ENCODE peak calls at places on chromosomes 6 and 20, in four cellular contexts. O is heart left ventricle, L is omental fat pad, P is AG04449. D is an unnamed sample.
A peak's percentile ranks its signal among the peaks of the same experiment; 100 is the strongest.

GRCh38 chr6:13048113-13048512 is 280.2 kb downstream of the TBC1D7 start:
- DNase-seq in L (no peak), O (no peak), P (no peak), D (no peak)

GRCh38 chr6:22112490-22112889 is 184.3 kb downstream of the PRL start:
- DNase-seq in L (no peak), O (no peak), P (no peak), D (no peak)

GRCh38 chr6:156242206-156242605 is 535.0 kb upstream of the ARID1B start:
- DNase-seq in O (no peak), L (no peak), P (no peak), D (no peak)

GRCh38 chr6:43383021-43383667 is 13.7 kb upstream of the ZNF318 start:
- DNase-seq in L (no peak), P (peak; percentile 24), O (no peak), D (no peak)

GRCh38 chr6:155340464-155341129 is 26.3 kb upstream of the TFB1M start:
- DNase-seq in O (no peak), P (no peak), L (no peak), D (no peak)

GRCh38 chr6:8400663-8401062 is 34.7 kb downstream of the SLC35B3 start:
- DNase-seq in O (no peak), L (no peak), P (no peak), D (no peak)

GRCh38 chr6:125142614-125143013 is 11.0 kb upstream of the TPD52L1 start:
- DNase-seq in L (no peak), P (no peak), O (no peak), D (no peak)

GRCh38 chr6:32074996-32075532 is 34.1 kb downstream of the TNXB start:
- DNase-seq in O (no peak), P (no peak), L (no peak), D (no peak)

GRCh38 chr6:170575250-170575649 is 9.2 kb downstream of the PDCD2 start:
- DNase-seq in P (no peak), O (no peak), L (no peak), D (no peak)

GRCh38 chr6:56693246-56693607 is 50.5 kb upstream of the DST start:
- DNase-seq in L (peak; percentile 59), P (peak; percentile 90), O (peak; percentile 85), D (no peak)

GRCh38 chr6:55643868-55644267 is 64.9 kb upstream of the HMGCLL1 start:
- DNase-seq in L (no peak), O (no peak), P (no peak), D (no peak)

GRCh38 chr20:44258226-44258890 is 11.2 kb downstream of the GDAP1L1 start:
- DNase-seq in P (no peak), O (no peak), L (no peak), D (no peak)

GRCh38 chr6:125149256-125150144 is 4.1 kb upstream of the TPD52L1 start:
- DNase-seq in P (no peak), L (no peak), O (no peak), D (no peak)

GRCh38 chr6:17207281-17207680 is 73.9 kb upstream of the RBM24 start:
- DNase-seq in O (no peak), L (no peak), P (no peak), D (no peak)

GRCh38 chr6:45560421-45560820 is 182.7 kb upstream of the SUPT3H start:
- DNase-seq in O (no peak), P (no peak), L (no peak), D (no peak)

GRCh38 chr6:157688960-157689599 is 134.0 kb upstream of the SNX9 start:
- DNase-seq in P (no peak), L (no peak), O (no peak), D (no peak)

GRCh38 chr20:56223352-56223751 is 25.2 kb upstream of the MC3R start:
- DNase-seq in L (no peak), O (no peak), P (no peak), D (no peak)

GRCh38 chr6:143731789-143732188 is 54.0 kb downstream of the PHACTR2 start:
- DNase-seq in O (no peak), P (no peak), L (no peak), D (no peak)

GRCh38 chr6:37323568-37323967 is 30.2 kb upstream of the RNF8 start:
- DNase-seq in L (no peak), P (no peak), O (no peak), D (no peak)

GRCh38 chr6:75479712-75480111 is 13.9 kb downstream of the FILIP1 start:
- DNase-seq in O (no peak), P (no peak), L (no peak), D (no peak)

GRCh38 chr20:22455259-22455658 is 129.1 kb downstream of the FOXA2 start:
- DNase-seq in P (no peak), L (no peak), O (no peak), D (no peak)

GRCh38 chr20:45833030-45833882 is at the start of gene SNX21:
- DNase-seq in L (peak; percentile 66), P (peak; percentile 63), O (peak; percentile 90), D (peak; percentile 84)

GRCh38 chr6:29827579-29828470 is at the start of gene HLA-G:
- DNase-seq in L (no peak), P (no peak), O (no peak), D (peak; percentile 38)

GRCh38 chr20:12068146-12068545 is 150.5 kb downstream of the BTBD3 start:
- DNase-seq in L (no peak), P (no peak), O (no peak), D (peak; percentile 8)

GRCh38 chr20:57481281-57481711 is 43.6 kb downstream of the CTCFL start:
- DNase-seq in O (no peak), L (no peak), P (no peak), D (no peak)

GRCh38 chr20:57484772-57485171 is 40.2 kb downstream of the CTCFL start:
- DNase-seq in O (no peak), P (no peak), L (no peak), D (no peak)

GRCh38 chr20:57482796-57483195 is 42.1 kb downstream of the CTCFL start:
- DNase-seq in L (no peak), O (no peak), P (no peak), D (no peak)

GRCh38 chr20:57482148-57482547 is 42.8 kb downstream of the CTCFL start:
- DNase-seq in O (no peak), P (no peak), L (no peak), D (no peak)

DNA sequence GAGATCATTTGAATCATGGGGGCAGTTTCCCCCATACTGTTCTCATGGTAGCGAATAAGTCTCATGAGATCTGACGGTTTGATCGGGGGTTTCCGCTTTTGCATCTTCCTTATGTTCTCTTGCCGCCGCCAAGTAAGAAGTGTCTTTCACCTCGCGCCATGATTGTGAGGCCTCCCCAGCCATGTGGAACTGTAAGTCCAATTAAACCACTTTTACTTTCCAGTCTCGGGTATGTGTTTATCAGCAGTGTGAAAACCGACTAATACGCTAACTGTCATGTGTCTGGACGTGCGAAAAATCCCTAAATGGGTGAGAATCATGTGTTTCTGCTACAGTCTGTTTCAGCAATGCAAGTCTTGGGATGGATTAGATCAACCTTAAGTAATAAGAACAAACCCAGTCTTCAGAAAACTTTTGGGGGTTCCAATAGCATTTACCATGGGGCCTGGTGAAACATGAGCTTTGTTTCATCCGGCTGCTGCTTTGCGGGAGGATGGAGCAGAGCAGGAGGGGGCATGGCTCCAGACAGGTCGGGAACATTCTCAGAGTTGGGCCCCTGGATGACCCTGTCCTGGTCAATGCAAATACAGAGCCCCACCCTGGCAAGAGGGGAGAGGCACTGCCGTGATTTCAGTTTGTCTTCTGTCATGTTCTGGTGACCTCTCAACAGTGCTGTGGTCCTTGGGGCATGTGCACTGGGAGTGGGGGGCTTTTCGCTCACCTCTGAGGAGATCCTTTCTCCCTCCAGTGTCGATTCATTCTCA is 41.5 kb downstream of the CTCFL start:
- DNase-seq in O (no peak), L (no peak), P (no peak), D (no peak)
- TF ChIP-seq CTCF in O (no peak), L (no peak), P (no peak), D (no peak)

GRCh38 chr6:150670311-150670710 is 70.6 kb downstream of the PLEKHG1 start:
- DNase-seq in L (no peak), O (no peak), P (no peak), D (no peak)
- TF ChIP-seq CTCF in L (no peak), O (no peak), P (no peak), D (no peak)

DNA sequence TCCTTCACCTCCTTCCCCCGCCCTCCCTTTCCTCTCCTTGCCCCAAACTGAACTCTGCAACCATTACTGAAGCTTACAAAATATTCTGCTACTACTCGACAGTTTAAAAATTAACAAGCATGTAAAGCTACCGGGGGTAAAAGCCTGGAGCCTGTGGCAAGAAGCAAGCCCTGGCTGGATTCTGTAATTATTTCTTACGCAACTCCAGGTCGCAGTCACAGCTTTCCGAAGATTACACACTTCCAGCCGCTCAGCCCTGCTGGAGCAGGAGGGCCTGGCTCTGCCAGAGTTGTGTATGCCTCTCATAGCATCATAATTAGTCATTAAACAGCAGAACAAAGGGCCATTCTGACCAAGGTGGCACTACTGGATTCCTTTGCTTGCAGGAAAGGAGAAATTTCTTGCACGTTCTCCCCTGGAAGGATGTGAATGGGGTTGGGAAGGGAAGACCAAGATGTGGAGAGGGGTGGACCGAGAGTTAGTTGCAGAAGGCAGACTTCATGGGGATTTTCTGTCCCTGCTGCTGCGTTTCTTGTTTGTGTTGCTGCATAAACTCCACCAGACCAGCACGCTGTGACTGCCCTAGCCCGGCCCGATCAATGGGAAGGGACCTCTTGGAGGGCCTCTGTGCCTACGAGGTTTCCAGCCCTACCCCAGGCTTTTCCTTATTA is 23.6 kb downstream of the FOXQ1 start:
- DNase-seq in P (peak; percentile 21), L (no peak), O (no peak), D (no peak)
- TF ChIP-seq CTCF in P (no peak), L (no peak), O (no peak), D (no peak)

GRCh38 chr20:39170896-39171463 is 208.8 kb downstream of the DHX35 start:
- DNase-seq in P (no peak), O (no peak), L (no peak), D (no peak)
- TF ChIP-seq CTCF in P (no peak), O (no peak), L (no peak), D (no peak)

GRCh38 chr6:167349816-167350215 is 24.9 kb downstream of the TTLL2 start:
- DNase-seq in L (no peak), O (no peak), P (no peak), D (no peak)

GRCh38 chr6:167345960-167346359 is 21.1 kb downstream of the TTLL2 start:
- DNase-seq in L (no peak), P (no peak), O (no peak), D (no peak)

GRCh38 chr6:167351656-167352354 is 26.9 kb downstream of the TTLL2 start:
- DNase-seq in L (no peak), P (no peak), O (no peak), D (no peak)

GRCh38 chr6:167350322-167350721 is 25.4 kb downstream of the TTLL2 start:
- DNase-seq in O (peak; percentile 29), L (no peak), P (no peak), D (no peak)

DNA sequence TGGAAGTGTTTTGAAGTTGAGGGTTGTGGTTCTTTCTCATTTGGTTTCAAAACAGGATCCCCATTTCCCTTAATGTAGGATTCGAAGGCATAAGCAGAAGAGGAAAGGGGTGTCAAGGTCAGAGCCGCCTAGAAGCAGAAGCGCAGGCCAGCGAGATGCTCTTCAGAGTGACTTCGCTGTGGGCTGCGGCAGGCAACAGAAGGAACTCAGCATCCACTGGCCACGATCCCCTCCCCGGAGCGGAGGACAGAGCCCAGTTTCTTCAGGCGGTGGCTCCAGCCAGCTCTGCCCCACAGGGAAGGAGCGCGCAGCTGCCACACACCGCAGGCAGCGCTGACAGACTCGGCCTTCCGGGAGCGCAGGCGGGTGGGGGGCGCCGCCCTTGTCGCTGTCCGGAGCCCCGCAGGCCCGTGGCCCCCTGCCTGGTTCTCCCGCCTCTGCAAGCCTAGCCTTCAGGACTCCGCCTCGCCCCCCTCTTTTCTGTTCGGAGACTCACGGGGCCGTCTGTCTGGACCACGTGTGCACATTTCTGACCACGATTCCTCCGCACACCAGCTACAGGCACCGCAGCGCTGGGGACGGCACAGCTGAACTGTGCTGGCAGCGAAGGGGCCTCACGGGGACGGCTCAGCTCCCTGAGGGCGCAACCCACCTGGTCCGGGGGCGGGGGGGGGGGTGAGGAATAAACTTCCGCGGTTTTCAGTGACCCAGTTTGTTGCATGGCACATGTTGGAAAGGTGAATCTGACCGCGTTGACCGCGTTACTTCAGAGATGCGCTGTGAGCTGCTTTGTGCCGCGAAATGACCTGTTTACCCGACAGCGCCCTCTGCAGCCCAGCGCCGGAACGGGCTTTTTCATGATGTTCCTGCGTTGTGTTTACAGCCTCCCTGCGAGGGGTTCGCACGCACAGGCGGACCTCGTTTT is 26.1 kb downstream of the TTLL2 start:
- DNase-seq in O (peak; percentile 52), P (no peak), L (peak; percentile 67), D (peak; percentile 88)
- TF ChIP-seq CTCF in O (peak; percentile 75), P (peak; percentile 47), L (no peak), D (peak; percentile 82)

D was measured in nephron progenitor cell.